ENCODE peak calls at places on chromosomes 12 and 14, in four cellular contexts. H is ecto neural progenitor cell, U is Calu3, Z is adrenal gland. X is an unnamed sample.

GRCh38 chr14:68653108-68653507 is 139.8 kb downstream of the ZFP36L1 start:
- DNase-seq in Z (no peak), H (peak), U (no peak), X (peak)

GRCh38 chr14:81178063-81178462 is 42.7 kb downstream of the GTF2A1 start:
- DNase-seq in H (no peak), U (no peak), Z (no peak), X (no peak)

GRCh38 chr14:97369901-97370300 is 572.7 kb downstream of the VRK1 start:
- DNase-seq in H (no peak), U (no peak), Z (no peak), X (no peak)

GRCh38 chr12:75878382-75878720 is 153.2 kb downstream of the PHLDA1 start:
- DNase-seq in Z (peak), H (no peak), U (no peak), X (no peak)

GRCh38 chr12:83886479-83886878 is 1026.1 kb downstream of the SLC6A15 start:
- DNase-seq in H (no peak), U (no peak), Z (no peak), X (no peak)

GRCh38 chr12:102769323-102769916 is 147.6 kb downstream of the PAH start:
- DNase-seq in Z (peak), U (peak), H (peak), X (no peak)

GRCh38 chr12:54428050-54429013 is 9.3 kb upstream of the ITGA5 start:
- DNase-seq in Z (no peak), U (no peak), H (no peak), X (no peak)

GRCh38 chr12:53676715-53677611 is 1.1 kb upstream of the ATP5MC2 start:
- DNase-seq in Z (peak), H (peak), U (no peak), X (no peak)

GRCh38 chr14:64119535-64119934 is 174.6 kb downstream of the ESR2 start:
- DNase-seq in H (no peak), Z (no peak), U (no peak), X (no peak)

GRCh38 chr12:123526542-123527080 is 6.9 kb downstream of the RILPL1 start:
- DNase-seq in H (no peak), Z (no peak), U (no peak), X (no peak)

GRCh38 chr12:79344855-79345840 is 345.6 kb downstream of the PAWR start:
- DNase-seq in H (peak), U (peak), Z (no peak), X (no peak)

GRCh38 chr14:100640481-100641273 is 53.5 kb upstream of the BEGAIN start:
- DNase-seq in U (no peak), Z (no peak), H (no peak), X (no peak)

GRCh38 chr14:104791425-104791824 is 4.1 kb downstream of the AKT1 start:
- DNase-seq in H (no peak), Z (no peak), U (no peak), X (no peak)

GRCh38 chr12:101939856-101940265 is 62.5 kb downstream of the DRAM1 start:
- DNase-seq in H (peak), U (peak), Z (peak), X (no peak)

GRCh38 chr14:89178802-89179201 is 238.2 kb downstream of the FOXN3 start:
- DNase-seq in H (no peak), Z (no peak), U (no peak), X (no peak)

GRCh38 chr12:65868133-65868705 is 43.9 kb downstream of the HMGA2 start:
- DNase-seq in H (no peak), U (no peak), Z (no peak), X (no peak)

GRCh38 chr14:64220056-64220455 is 74.1 kb downstream of the ESR2 start:
- DNase-seq in H (no peak), Z (peak), U (no peak), X (no peak)

GRCh38 chr12:121620328-121620891 is 5.9 kb upstream of the ORAI1 start:
- DNase-seq in U (no peak), H (no peak), Z (no peak), X (no peak)

GRCh38 chr12:51721281-51721940 is 127.1 kb downstream of the FIGNL2 start:
- DNase-seq in U (no peak), H (peak), Z (no peak), X (no peak)

GRCh38 chr12:49697808-49698207 is 9.4 kb downstream of the FMNL3 start:
- DNase-seq in H (no peak), Z (no peak), U (no peak), X (no peak)

GRCh38 chr14:69094481-69094880 is 58.4 kb downstream of the DCAF5 start:
- DNase-seq in U (no peak), Z (no peak), H (no peak), X (no peak)

GRCh38 chr12:100166232-100166631 is 23.6 kb upstream of the BLTP3B start:
- DNase-seq in Z (no peak), H (no peak), U (no peak), X (no peak)

GRCh38 chr14:56126514-56126913 is 8.3 kb downstream of the PELI2 start:
- DNase-seq in Z (no peak), H (no peak), U (no peak), X (no peak)

X was measured in osteocyte.